ENCODE peak calls at places on chromosomes 13 and 19, in eight cellular contexts. V is pancreas; H is HCEC 1CT; F is psoas muscle; U is NCI-H2227 treated with DMSO at 0.1 percent for 48 hours; R is stimulated activated CD8-positive, alpha-beta memory T cell treated with anti-CD3 and anti-CD28 coated beads, Interleukin-7, amount 100 ng/mL, for 4 hours; E is left ventricle myocardium inferior; C is activated naive CD4-positive, alpha-beta T cell. Y is an unnamed sample.

GRCh38 chr19:33429891-33430673 is 56.6 kb downstream of the CEBPG start:
- DNase-seq in V (peak), H (no peak), F (peak), U (no peak), R (no peak), E (peak), C (no peak), Y (peak)

GRCh38 chr19:4379383-4380253 is 20.7 kb downstream of the SH3GL1 start:
- DNase-seq in V (peak), H (no peak), F (peak), U (no peak), R (no peak), E (no peak), C (no peak), Y (no peak)

GRCh38 chr19:10286803-10287737 is at the start of gene ICAM4:
- DNase-seq in V (peak), H (no peak), F (peak), U (no peak), R (no peak), E (peak), C (no peak), Y (no peak)

GRCh38 chr19:35509018-35509652 is 4.3 kb downstream of the DMKN start:
- DNase-seq in V (peak), H (no peak), F (no peak), U (peak), R (peak), E (no peak), C (no peak), Y (no peak)

GRCh38 chr13:39159393-39159792 is 121.1 kb downstream of the NHLRC3 start:
- DNase-seq in V (no peak), H (no peak), F (no peak), U (peak), R (no peak), E (no peak), C (no peak), Y (no peak)

GRCh38 chr13:34857561-34857960 is 84.5 kb upstream of the NBEA start:
- DNase-seq in V (no peak), H (no peak), F (no peak), U (no peak), R (no peak), E (no peak), C (no peak), Y (no peak)

GRCh38 chr19:19064811-19065745 is 1.3 kb downstream of the SLC25A42 start:
- DNase-seq in V (peak), H (no peak), F (no peak), U (peak), R (no peak), E (no peak), C (no peak), Y (no peak)

GRCh38 chr13:91406619-91407018 is 8.2 kb downstream of the GPC5 start:
- DNase-seq in V (no peak), H (peak), F (no peak), U (no peak), R (no peak), E (no peak), C (no peak), Y (no peak)

GRCh38 chr13:85651440-85651839 is 147.8 kb downstream of the SLITRK6 start:
- DNase-seq in V (no peak), H (no peak), F (no peak), U (no peak), R (no peak), E (no peak), C (no peak), Y (no peak)

GRCh38 chr13:21486322-21486721 is 27.2 kb upstream of the ZDHHC20 start:
- DNase-seq in V (no peak), H (no peak), F (no peak), U (no peak), R (no peak), E (no peak), C (no peak), Y (no peak)

GRCh38 chr19:35346193-35347052 is 1.3 kb upstream of the FFAR1 start:
- DNase-seq in V (no peak), H (no peak), F (no peak), U (no peak), R (peak), E (no peak), C (no peak), Y (peak)

GRCh38 chr13:21139374-21139773 is 37.0 kb downstream of the SKA3 start:
- DNase-seq in V (no peak), H (no peak), F (no peak), U (no peak), R (no peak), E (no peak), C (no peak), Y (no peak)

GRCh38 chr19:54388803-54389144 is 24.0 kb upstream of the LAIR1 start:
- DNase-seq in V (no peak), H (no peak), F (no peak), U (no peak), R (no peak), E (no peak), C (no peak), Y (no peak)

GRCh38 chr13:42170029-42170428 is 101.9 kb upstream of the AKAP11 start:
- DNase-seq in V (no peak), H (no peak), F (no peak), U (no peak), R (no peak), E (no peak), C (no peak), Y (no peak)

GRCh38 chr13:110571897-110572777 is 10.6 kb upstream of the RAB20 start:
- DNase-seq in V (no peak), H (no peak), F (no peak), U (no peak), R (no peak), E (no peak), C (no peak), Y (no peak)

GRCh38 chr19:39223703-39224279 is 19.7 kb upstream of the SYCN start:
- DNase-seq in V (no peak), H (no peak), F (no peak), U (no peak), R (no peak), E (no peak), C (no peak), Y (no peak)

GRCh38 chr19:1080360-1081161 is 13.6 kb downstream of the ARHGAP45 start:
- DNase-seq in V (peak), H (no peak), F (no peak), U (no peak), R (no peak), E (no peak), C (no peak), Y (no peak)

GRCh38 chr13:51148952-51149573 is 38.0 kb upstream of the C13orf42 start:
- DNase-seq in V (no peak), H (peak), F (no peak), U (peak), R (no peak), E (no peak), C (no peak), Y (no peak)

GRCh38 chr13:112444416-112445399 is 68.6 kb downstream of the SPACA7 start:
- DNase-seq in V (peak), H (no peak), F (peak), U (no peak), R (no peak), E (no peak), C (no peak), Y (no peak)

GRCh38 chr13:22592515-22592914 is 588.3 kb upstream of the SGCG start:
- DNase-seq in V (no peak), H (no peak), F (no peak), U (no peak), R (no peak), E (no peak), C (no peak), Y (no peak)

GRCh38 chr13:45500492-45501174 is 35.9 kb downstream of the COG3 start:
- DNase-seq in V (no peak), H (peak), F (no peak), U (no peak), R (no peak), E (no peak), C (no peak), Y (no peak)

GRCh38 chr13:36124236-36124822 is 6.9 kb downstream of the DCLK1 start:
- DNase-seq in V (no peak), H (no peak), F (no peak), U (no peak), R (no peak), E (no peak), C (no peak), Y (no peak)